ENCODE peak calls at places on chromosomes 13 and 19, in five cellular contexts. P is RWPE1, K is body of pancreas, Q is AG09309, F is hepatocyte. E is an unnamed sample.

GRCh38 chr19:10006335-10006708 is 4.0 kb downstream of the COL5A3 start:
- DNase-seq in Q (no peak), F (no peak), P (no peak), K (no peak), E (no peak)

GRCh38 chr13:105847532-105848295 is 687.7 kb downstream of the EFNB2 start:
- DNase-seq in F (peak), Q (no peak), K (no peak), P (no peak), E (no peak)

GRCh38 chr13:86792153-86792651 is 879.0 kb upstream of the SLITRK5 start:
- DNase-seq in P (no peak), F (no peak), Q (no peak), K (no peak), E (no peak)

GRCh38 chr13:90738881-90739280 is 608.6 kb upstream of the MIR17HG start:
- DNase-seq in P (no peak), F (no peak), K (no peak), Q (no peak), E (no peak)

GRCh38 chr13:113837554-113838355 is 26.1 kb downstream of the GAS6 start:
- DNase-seq in K (peak), F (peak), P (peak), Q (peak), E (peak)

GRCh38 chr13:33003458-33004019 is 12.7 kb upstream of the KL start:
- DNase-seq in Q (no peak), K (no peak), F (no peak), P (no peak), E (no peak)

GRCh38 chr19:46841458-46842083 is 9.1 kb downstream of the AP2S1 start:
- DNase-seq in P (no peak), Q (no peak), K (no peak), F (no peak), E (peak)

GRCh38 chr19:19670070-19670551 is 1.5 kb downstream of the ZNF101 start:
- DNase-seq in F (no peak), K (no peak), Q (no peak), P (no peak), E (no peak)

GRCh38 chr13:104837756-104838155 is 1697.7 kb downstream of the EFNB2 start:
- DNase-seq in F (no peak), P (no peak), Q (no peak), K (no peak), E (no peak)

GRCh38 chr19:47310819-47311218 is 1.2 kb downstream of the C5AR1 start:
- DNase-seq in K (no peak), Q (no peak), F (peak), P (peak), E (no peak)

GRCh38 chr19:41327076-41327475 is 17.1 kb downstream of the CCDC97 start:
- DNase-seq in K (no peak), Q (no peak), P (no peak), F (no peak), E (no peak)

GRCh38 chr19:6826281-6826920 is 53.9 kb downstream of the VAV1 start:
- DNase-seq in K (no peak), P (no peak), Q (no peak), F (no peak), E (no peak)

GRCh38 chr19:33438016-33438671 is 64.6 kb downstream of the CEBPG start:
- DNase-seq in Q (no peak), F (no peak), K (no peak), P (no peak), E (no peak)

GRCh38 chr19:52942371-52943133 is 19.3 kb upstream of the ZNF888 start:
- DNase-seq in F (peak), Q (no peak), P (peak), K (peak), E (peak)

GRCh38 chr13:44759222-44759721 is 183.1 kb upstream of the TSC22D1 start:
- DNase-seq in F (peak), P (no peak), Q (no peak), K (peak), E (no peak)

GRCh38 chr13:39040206-39040605 is 1.9 kb downstream of the NHLRC3 start:
- DNase-seq in K (no peak), F (no peak), Q (no peak), P (no peak), E (no peak)

GRCh38 chr19:8209111-8209964 is at the start of gene CERS4:
- DNase-seq in Q (no peak), K (peak), P (peak), F (peak), E (peak)

GRCh38 chr13:73338389-73338788 is 279.6 kb downstream of the KLF5 start:
- DNase-seq in F (no peak), P (peak), K (peak), Q (no peak), E (no peak)

GRCh38 chr13:36530861-36531590 is 98.7 kb downstream of the CCNA1 start:
- DNase-seq in P (no peak), Q (no peak), F (no peak), K (no peak), E (no peak)

GRCh38 chr13:101514695-101515275 is 62.3 kb downstream of the ITGBL1 start:
- DNase-seq in P (peak), K (no peak), Q (no peak), F (peak), E (peak)

GRCh38 chr19:45952691-45953505 is 20.8 kb downstream of the NOVA2 start:
- DNase-seq in K (peak), P (peak), Q (no peak), F (peak), E (peak)

GRCh38 chr13:41064493-41064892 is 3.2 kb downstream of the WBP4 start:
- DNase-seq in F (no peak), Q (peak), P (no peak), K (no peak), E (no peak)

GRCh38 chr13:80141114-80141849 is 199.6 kb downstream of the SPRY2 start:
- DNase-seq in K (peak), Q (no peak), F (peak), P (no peak), E (no peak)

GRCh38 chr19:46984077-46985010 is 35.3 kb upstream of the NPAS1 start:
- DNase-seq in K (no peak), Q (peak), P (peak), F (peak), E (no peak)

GRCh38 chr19:5397804-5398692 is 57.2 kb upstream of the ZNRF4 start:
- DNase-seq in F (peak), Q (no peak), P (peak), K (no peak), E (peak)

GRCh38 chr13:73497430-73497829 is 438.6 kb downstream of the KLF5 start:
- DNase-seq in Q (no peak), P (peak), K (no peak), F (no peak), E (no peak)

GRCh38 chr19:48714759-48715261 is 4.7 kb downstream of the MAMSTR start:
- DNase-seq in P (no peak), K (no peak), F (no peak), Q (no peak), E (no peak)

GRCh38 chr19:32201211-32201610 is 144.2 kb upstream of the ZNF507 start:
- DNase-seq in K (no peak), Q (no peak), F (no peak), P (no peak), E (no peak)

GRCh38 chr13:25692156-25692555 is 320.4 kb downstream of the ATP8A2 start:
- DNase-seq in P (no peak), K (no peak), F (no peak), Q (no peak), E (no peak)

GRCh38 chr19:15418112-15418587 is 638 bp downstream of the AKAP8L start:
- DNase-seq in Q (no peak), F (peak), K (peak), P (peak), E (no peak)

GRCh38 chr13:106443625-106444024 is 91.8 kb downstream of the EFNB2 start:
- DNase-seq in P (no peak), F (no peak), K (no peak), Q (no peak), E (no peak)

DNA sequence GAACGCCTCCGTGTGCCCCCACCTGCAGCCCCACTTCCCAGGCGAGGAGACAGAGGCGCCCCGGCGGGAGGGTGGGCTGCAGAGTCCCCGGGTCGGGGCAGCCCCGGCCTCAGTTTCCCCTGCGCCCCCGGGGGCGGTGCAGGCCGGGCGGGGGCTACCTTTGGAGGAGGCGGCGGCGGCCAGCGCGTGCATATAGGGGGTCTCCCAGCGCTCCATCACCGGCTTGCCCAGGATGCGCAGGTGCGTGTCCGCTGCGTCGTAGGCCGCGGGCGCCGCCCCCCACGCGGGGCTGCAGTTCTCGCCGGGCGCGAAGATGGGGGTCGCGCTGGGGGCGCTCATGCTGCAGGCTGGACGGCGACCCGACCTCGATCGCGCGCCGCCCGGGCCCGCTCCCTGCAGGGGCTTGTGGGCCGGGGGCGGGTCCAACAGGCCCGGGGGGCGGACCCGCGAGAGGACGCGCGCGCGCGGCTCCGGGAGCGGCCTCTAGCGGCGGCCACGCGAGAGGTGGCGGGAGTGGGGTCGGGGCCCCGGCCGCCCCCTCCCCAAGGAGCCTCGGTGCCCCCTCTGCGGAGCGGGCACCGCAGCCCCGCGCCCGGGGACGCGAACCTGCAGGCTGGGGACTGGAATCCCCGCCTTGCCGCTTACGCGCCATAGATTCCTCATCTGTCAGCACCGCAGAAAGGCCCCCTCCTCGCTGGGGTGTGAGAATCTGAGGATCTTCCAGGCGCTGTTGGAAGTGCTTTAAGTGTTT is at the start of gene GAMT:
- DNase-seq in K (peak), P (no peak), F (peak), Q (no peak), E (no peak)
- TF ChIP-seq CTCF in K (peak), P (peak), F (peak), Q (no peak), E (peak)

GRCh38 chr19:44925114-44925891 is 10.9 kb downstream of the APOC1 start:
- DNase-seq in F (peak), K (no peak), Q (peak), P (no peak), E (no peak)

GRCh38 chr19:44930088-44930487 is 11.9 kb upstream of the APOC4 start:
- DNase-seq in K (no peak), Q (no peak), P (no peak), F (no peak), E (no peak)

GRCh38 chr19:44927746-44928145 is 13.3 kb downstream of the APOC1 start:
- DNase-seq in Q (no peak), F (no peak), K (no peak), P (no peak), E (no peak)

DNA sequence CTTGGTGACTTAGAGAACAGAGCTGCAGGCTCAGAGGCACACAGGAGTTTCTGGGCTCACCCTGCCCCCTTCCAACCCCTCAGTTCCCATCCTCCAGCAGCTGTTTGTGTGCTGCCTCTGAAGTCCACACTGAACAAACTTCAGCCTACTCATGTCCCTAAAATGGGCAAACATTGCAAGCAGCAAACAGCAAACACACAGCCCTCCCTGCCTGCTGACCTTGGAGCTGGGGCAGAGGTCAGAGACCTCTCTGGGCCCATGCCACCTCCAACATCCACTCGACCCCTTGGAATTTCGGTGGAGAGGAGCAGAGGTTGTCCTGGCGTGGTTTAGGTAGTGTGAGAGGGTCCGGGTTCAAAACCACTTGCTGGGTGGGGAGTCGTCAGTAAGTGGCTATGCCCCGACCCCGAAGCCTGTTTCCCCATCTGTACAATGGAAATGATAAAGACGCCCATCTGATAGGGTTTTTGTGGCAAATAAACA is 9.9 kb downstream of the APOC1 start:
- DNase-seq in Q (no peak), F (no peak), K (no peak), P (no peak), E (no peak)
- TF ChIP-seq CTCF in Q (no peak), F (no peak), K (no peak), P (no peak), E (no peak)

GRCh38 chr19:13152854-13153626 is 2.8 kb downstream of the IER2 start:
- DNase-seq in F (peak), P (peak), Q (no peak), K (peak), E (peak)

GRCh38 chr19:13150187-13150918 is at the start of the genes IER2 and STX10:
- DNase-seq in P (peak), Q (peak), K (peak), F (peak), E (peak)

GRCh38 chr19:13152356-13152853 is 2.2 kb downstream of the IER2 start:
- DNase-seq in K (no peak), P (no peak), Q (no peak), F (no peak), E (no peak)

GRCh38 chr19:13150919-13151604 is 851 bp downstream of the IER2 start:
- DNase-seq in K (peak), F (peak), Q (no peak), P (no peak), E (no peak)

GRCh38 chr19:13151605-13152355 is 1.6 kb downstream of the IER2 start:
- DNase-seq in F (peak), K (peak), Q (peak), P (peak), E (peak)
- TF ChIP-seq CTCF in F (no peak), K (no peak), Q (no peak), P (no peak), E (no peak)

GRCh38 chr13:99527346-99527745 is 26.1 kb downstream of the TM9SF2 start:
- DNase-seq in K (no peak), P (no peak), Q (no peak), F (no peak), E (no peak)
- TF ChIP-seq CTCF in K (no peak), P (no peak), Q (no peak), F (no peak), E (no peak)

E was measured in Calu3.